ENCODE peak calls at places on chromosomes 13 and 19, in six cellular contexts. One of them, this sample, is unnamed. For H3K36me3, the result is how much of the 10 kb centered on the place peaks cover.

GRCh38 chr13:46721054-46721453 is 75.9 kb downstream of the ESD start:
- DNase-seq in right atrium auricular region: no peak
- DNase-seq in heart left ventricle: no peak
- DNase-seq in GM23338: peak
- DNase-seq in ovary: peak
- DNase-seq in transverse colon: peak
- DNase-seq in this sample: peak

GRCh38 chr19:38318595-38319142 is 976 bp upstream of the KCNK6 start:
- DNase-seq in ovary: no peak
- DNase-seq in transverse colon: no peak
- DNase-seq in GM23338: no peak
- DNase-seq in right atrium auricular region: no peak
- DNase-seq in heart left ventricle: no peak
- DNase-seq in this sample: no peak

GRCh38 chr19:51005248-51005647 is 3.8 kb upstream of the KLK8 start:
- DNase-seq in heart left ventricle: no peak
- DNase-seq in right atrium auricular region: no peak
- DNase-seq in ovary: no peak
- DNase-seq in transverse colon: no peak
- DNase-seq in GM23338: no peak
- DNase-seq in this sample: no peak

GRCh38 chr19:48477696-48478338 is 8.6 kb downstream of the CYTH2 start:
- DNase-seq in GM23338: no peak
- DNase-seq in heart left ventricle: peak
- DNase-seq in right atrium auricular region: no peak
- DNase-seq in ovary: no peak
- DNase-seq in transverse colon: no peak
- DNase-seq in this sample: no peak

GRCh38 chr19:50358483-50359431 is 6.7 kb downstream of the NAPSA start:
- DNase-seq in heart left ventricle: peak
- DNase-seq in GM23338: no peak
- DNase-seq in transverse colon: peak
- DNase-seq in ovary: peak
- DNase-seq in right atrium auricular region: no peak
- DNase-seq in this sample: no peak

GRCh38 chr13:87677334-87678234 is 6.4 kb downstream of the SLITRK5 start:
- DNase-seq in heart left ventricle: no peak
- DNase-seq in transverse colon: peak
- DNase-seq in ovary: no peak
- DNase-seq in GM23338: peak
- DNase-seq in right atrium auricular region: no peak
- DNase-seq in this sample: no peak

GRCh38 chr19:45402469-45403070 is 2.3 kb downstream of the PPP1R13L start:
- DNase-seq in GM23338: peak
- DNase-seq in heart left ventricle: peak
- DNase-seq in ovary: no peak
- DNase-seq in right atrium auricular region: peak
- DNase-seq in transverse colon: peak
- DNase-seq in this sample: peak

GRCh38 chr19:18107235-18108083 is 9.9 kb downstream of the MAST3 start:
- DNase-seq in right atrium auricular region: no peak
- DNase-seq in transverse colon: no peak
- DNase-seq in GM23338: no peak
- DNase-seq in ovary: no peak
- DNase-seq in heart left ventricle: no peak
- DNase-seq in this sample: no peak

GRCh38 chr13:43472344-43472743 is 314.4 kb downstream of the ENOX1 start:
- DNase-seq in ovary: no peak
- DNase-seq in right atrium auricular region: no peak
- DNase-seq in GM23338: no peak
- DNase-seq in transverse colon: no peak
- DNase-seq in heart left ventricle: no peak
- DNase-seq in this sample: no peak

GRCh38 chr19:15115080-15115479 is 7.9 kb downstream of the SYDE1 start:
- DNase-seq in ovary: peak
- DNase-seq in transverse colon: peak
- DNase-seq in right atrium auricular region: peak
- DNase-seq in heart left ventricle: peak
- DNase-seq in GM23338: no peak
- DNase-seq in this sample: peak

GRCh38 chr13:113020323-113021080 is 51.5 kb downstream of the MCF2L start:
- DNase-seq in right atrium auricular region: no peak
- DNase-seq in heart left ventricle: no peak
- DNase-seq in transverse colon: no peak
- DNase-seq in GM23338: no peak
- DNase-seq in ovary: no peak
- DNase-seq in this sample: no peak

GRCh38 chr19:44764975-44765948 is 12.4 kb upstream of the CBLC start:
- DNase-seq in transverse colon: peak
- DNase-seq in GM23338: no peak
- DNase-seq in ovary: no peak
- DNase-seq in right atrium auricular region: no peak
- DNase-seq in heart left ventricle: no peak
- DNase-seq in this sample: no peak

GRCh38 chr13:34867590-34867989 is 74.5 kb upstream of the NBEA start:
- DNase-seq in ovary: no peak
- DNase-seq in GM23338: no peak
- DNase-seq in heart left ventricle: no peak
- DNase-seq in transverse colon: no peak
- DNase-seq in right atrium auricular region: no peak
- DNase-seq in this sample: peak

GRCh38 chr19:37905936-37906867 is at the start of gene WDR87:
- DNase-seq in transverse colon: peak
- DNase-seq in right atrium auricular region: no peak
- DNase-seq in GM23338: peak
- DNase-seq in ovary: peak
- DNase-seq in heart left ventricle: peak
- DNase-seq in this sample: no peak

GRCh38 chr19:42246143-42246868 is 3.9 kb upstream of the GSK3A start:
- DNase-seq in right atrium auricular region: peak
- DNase-seq in transverse colon: peak
- DNase-seq in GM23338: peak
- DNase-seq in ovary: peak
- DNase-seq in heart left ventricle: peak
- DNase-seq in this sample: peak

GRCh38 chr13:41199526-41199925 is 5.2 kb upstream of the KBTBD7 start:
- DNase-seq in GM23338: no peak
- DNase-seq in ovary: no peak
- DNase-seq in heart left ventricle: no peak
- DNase-seq in right atrium auricular region: no peak
- DNase-seq in transverse colon: no peak
- DNase-seq in this sample: no peak

GRCh38 chr19:12580180-12580694 is 29.0 kb upstream of the ZNF564 start:
- DNase-seq in heart left ventricle: no peak
- DNase-seq in transverse colon: no peak
- DNase-seq in ovary: no peak
- DNase-seq in right atrium auricular region: no peak
- DNase-seq in GM23338: no peak
- DNase-seq in this sample: peak

GRCh38 chr13:43879323-43880181 is at the start of the genes CCDC122 and LACC1:
- DNase-seq in ovary: peak
- DNase-seq in transverse colon: peak
- DNase-seq in heart left ventricle: peak
- DNase-seq in right atrium auricular region: peak
- DNase-seq in GM23338: peak
- DNase-seq in this sample: peak

GRCh38 chr13:36207672-36208071 is 6.7 kb downstream of the SOHLH2 start:
- DNase-seq in ovary: no peak
- DNase-seq in GM23338: peak
- DNase-seq in transverse colon: no peak
- DNase-seq in right atrium auricular region: no peak
- DNase-seq in heart left ventricle: no peak
- DNase-seq in this sample: no peak

GRCh38 chr13:94710081-94710809 is 2.1 kb downstream of the SOX21 start:
- DNase-seq in GM23338: peak
- DNase-seq in transverse colon: no peak
- DNase-seq in right atrium auricular region: no peak
- DNase-seq in ovary: no peak
- DNase-seq in heart left ventricle: no peak
- DNase-seq in this sample: no peak

GRCh38 chr13:99406799-99407201 is 94.5 kb upstream of the TM9SF2 start:
- DNase-seq in transverse colon: no peak
- DNase-seq in GM23338: no peak
- DNase-seq in right atrium auricular region: no peak
- DNase-seq in ovary: peak
- DNase-seq in heart left ventricle: no peak
- DNase-seq in this sample: no peak

DNA sequence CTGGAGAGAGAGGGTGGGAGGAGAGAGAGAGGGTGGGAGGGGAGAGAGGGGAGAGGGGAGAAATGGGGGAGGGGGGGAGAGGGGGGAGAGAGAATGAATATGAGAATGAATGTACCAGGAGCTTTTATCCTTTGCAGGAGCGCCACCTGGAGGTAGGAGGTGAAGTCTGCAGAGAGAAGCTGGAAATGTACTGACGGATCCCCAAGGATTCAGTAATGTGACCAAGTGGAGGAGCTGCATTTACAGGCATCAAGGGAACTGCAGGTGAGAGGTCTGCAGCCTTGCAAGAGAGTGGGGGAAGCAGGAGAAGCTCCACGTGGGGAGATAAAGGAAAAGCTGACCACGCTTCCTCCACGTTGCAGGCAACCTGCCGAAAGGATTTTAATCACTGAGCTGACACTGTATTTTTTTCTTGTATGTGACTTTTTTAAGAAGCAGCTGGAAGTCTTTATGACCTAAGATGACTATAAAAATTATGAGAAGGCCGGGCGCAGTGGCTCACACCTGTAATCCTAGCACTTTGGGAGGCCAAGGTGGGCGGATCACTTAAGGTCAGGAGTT is 33.7 kb downstream of the VSTM1 start:
- DNase-seq in ovary: peak
- DNase-seq in GM23338: peak
- DNase-seq in transverse colon: peak
- DNase-seq in right atrium auricular region: peak
- DNase-seq in heart left ventricle: no peak
- DNase-seq in this sample: peak
- TF ChIP-seq CTCF in ovary: no peak
- TF ChIP-seq CTCF in GM23338: peak
- TF ChIP-seq CTCF in transverse colon: peak
- TF ChIP-seq CTCF in right atrium auricular region: no peak
- TF ChIP-seq CTCF in heart left ventricle: peak
- TF ChIP-seq CTCF in this sample: peak

DNA sequence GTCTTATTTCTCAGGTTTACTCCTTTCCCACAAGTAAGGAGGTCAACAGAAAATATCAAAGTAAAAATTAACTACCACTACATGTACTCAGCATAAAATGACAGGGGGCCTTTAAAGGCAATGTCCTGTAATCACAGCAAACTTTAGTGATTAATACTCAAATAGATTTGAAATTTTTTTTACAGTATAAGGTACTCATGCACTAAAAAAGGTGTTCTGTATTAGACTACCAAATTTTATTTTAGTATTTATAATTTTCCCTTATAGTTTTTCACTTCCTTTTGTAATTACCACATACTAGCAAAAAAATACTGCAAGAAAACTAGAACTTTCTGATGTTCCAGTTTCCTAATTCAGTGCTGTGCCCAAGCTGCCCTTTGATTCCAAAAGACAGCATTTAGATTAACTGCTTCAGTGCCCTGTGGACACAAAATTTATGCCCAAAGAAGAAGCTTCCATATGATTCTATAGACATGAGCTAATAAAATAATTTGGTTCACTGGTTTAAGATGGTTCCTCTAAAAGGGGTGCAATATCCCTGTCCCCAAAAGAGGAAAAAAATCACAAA is 70.6 kb downstream of the KLF12 start:
- DNase-seq in transverse colon: no peak
- DNase-seq in ovary: no peak
- DNase-seq in GM23338: no peak
- DNase-seq in heart left ventricle: no peak
- DNase-seq in right atrium auricular region: no peak
- DNase-seq in this sample: no peak
- H3K4me3 ChIP-seq in transverse colon: no peak
- H3K4me3 ChIP-seq in ovary: no peak
- H3K4me3 ChIP-seq in GM23338: no peak
- H3K4me3 ChIP-seq in heart left ventricle: peak
- H3K4me3 ChIP-seq in right atrium auricular region: no peak
- H3K4me3 ChIP-seq in this sample: no peak

GRCh38 chr19:40592170-40592569 is 9.0 kb upstream of the LTBP4 start:
- DNase-seq in transverse colon: no peak
- DNase-seq in ovary: no peak
- DNase-seq in GM23338: peak
- DNase-seq in right atrium auricular region: no peak
- DNase-seq in heart left ventricle: no peak
- DNase-seq in this sample: peak

GRCh38 chr19:40588926-40589569 is 12.1 kb upstream of the LTBP4 start:
- DNase-seq in heart left ventricle: no peak
- DNase-seq in GM23338: no peak
- DNase-seq in ovary: no peak
- DNase-seq in right atrium auricular region: no peak
- DNase-seq in transverse colon: no peak
- DNase-seq in this sample: no peak

GRCh38 chr19:40589723-40590429 is 11.3 kb upstream of the LTBP4 start:
- DNase-seq in right atrium auricular region: no peak
- DNase-seq in GM23338: no peak
- DNase-seq in heart left ventricle: no peak
- DNase-seq in ovary: no peak
- DNase-seq in transverse colon: no peak
- DNase-seq in this sample: no peak

GRCh38 chr19:40588110-40588854 is 11.6 kb downstream of the SHKBP1 start:
- DNase-seq in heart left ventricle: no peak
- DNase-seq in right atrium auricular region: no peak
- DNase-seq in GM23338: no peak
- DNase-seq in transverse colon: no peak
- DNase-seq in ovary: no peak
- DNase-seq in this sample: peak

GRCh38 chr19:40590464-40591265 is 10.5 kb upstream of the LTBP4 start:
- DNase-seq in right atrium auricular region: no peak
- DNase-seq in transverse colon: no peak
- DNase-seq in ovary: no peak
- DNase-seq in heart left ventricle: no peak
- DNase-seq in GM23338: no peak
- DNase-seq in this sample: no peak
- H3K36me3 ChIP-seq in right atrium auricular region: under half
- H3K36me3 ChIP-seq in transverse colon: under half
- H3K36me3 ChIP-seq in ovary: under half
- H3K36me3 ChIP-seq in heart left ventricle: under half
- H3K36me3 ChIP-seq in GM23338: under half
- H3K36me3 ChIP-seq in this sample: under half

GRCh38 chr13:26117620-26118019 is 65.8 kb upstream of the SHISA2 start:
- DNase-seq in GM23338: no peak
- DNase-seq in heart left ventricle: no peak
- DNase-seq in ovary: no peak
- DNase-seq in right atrium auricular region: no peak
- DNase-seq in transverse colon: no peak
- DNase-seq in this sample: no peak

GRCh38 chr13:26111797-26112196 is 60.0 kb upstream of the SHISA2 start:
- DNase-seq in ovary: no peak
- DNase-seq in heart left ventricle: no peak
- DNase-seq in transverse colon: no peak
- DNase-seq in right atrium auricular region: no peak
- DNase-seq in GM23338: no peak
- DNase-seq in this sample: no peak

DNA sequence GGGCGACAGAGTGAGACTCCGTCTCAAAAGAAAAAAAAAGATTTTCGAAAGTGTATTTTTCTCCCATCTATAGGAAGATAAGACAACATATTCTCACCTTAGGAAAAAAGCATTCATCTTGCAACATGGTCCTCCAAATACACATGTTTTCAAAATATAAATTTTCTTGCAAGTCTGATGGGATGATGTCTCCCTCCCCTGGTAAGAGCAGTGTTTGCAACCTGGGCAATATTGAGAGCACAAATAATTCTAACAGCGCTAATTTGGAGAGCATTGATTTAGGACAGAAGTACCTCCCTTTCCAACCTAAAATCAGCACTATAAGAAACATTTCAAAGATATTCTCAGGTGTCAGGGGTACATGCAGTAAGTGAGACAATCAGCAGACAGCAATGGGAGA is 61.0 kb upstream of the SHISA2 start:
- DNase-seq in right atrium auricular region: no peak
- DNase-seq in transverse colon: no peak
- DNase-seq in ovary: no peak
- DNase-seq in GM23338: peak
- DNase-seq in heart left ventricle: no peak
- DNase-seq in this sample: peak
- TF ChIP-seq CTCF in right atrium auricular region: no peak
- TF ChIP-seq CTCF in transverse colon: no peak
- TF ChIP-seq CTCF in ovary: no peak
- TF ChIP-seq CTCF in GM23338: peak
- TF ChIP-seq CTCF in heart left ventricle: no peak
- TF ChIP-seq CTCF in this sample: peak

This sample was measured in brain microvascular endothelial cell.